ENCODE peak calls at places on chromosomes 6 and 20, in nine cellular contexts. D, V, W, N, A, C, Q, U and K are unnamed samples.

GRCh38 chr20:15446373-15446772 is 1109.0 kb upstream of the FLRT3 start:
- DNase-seq in D (no peak), V (no peak), W (no peak), N (peak), A (no peak), C (no peak), Q (no peak), U (peak), K (no peak)

GRCh38 chr20:57904706-57905105 is 194.9 kb upstream of the PMEPA1 start:
- DNase-seq in D (no peak), V (no peak), W (no peak), N (no peak), A (no peak), C (no peak), Q (no peak), U (no peak), K (no peak)

GRCh38 chr6:142680308-142680707 is 264.7 kb downstream of the HIVEP2 start:
- DNase-seq in D (no peak), V (no peak), W (no peak), N (no peak), A (no peak), C (no peak), Q (no peak), U (peak), K (no peak)

GRCh38 chr20:32538526-32538918 is 46.6 kb downstream of the NOL4L start:
- DNase-seq in D (no peak), V (no peak), W (no peak), N (no peak), A (no peak), C (no peak), Q (no peak), U (no peak), K (no peak)

GRCh38 chr6:151181701-151182367 is 57.9 kb upstream of the AKAP12 start:
- DNase-seq in D (no peak), V (no peak), W (no peak), N (no peak), A (no peak), C (no peak), Q (no peak), U (no peak), K (no peak)

GRCh38 chr20:24208652-24209051 is 220.1 kb upstream of the GGTLC1 start:
- DNase-seq in D (no peak), V (no peak), W (no peak), N (no peak), A (no peak), C (no peak), Q (peak), U (peak), K (no peak)

GRCh38 chr6:44771647-44772415 is 384.3 kb downstream of the CDC5L start:
- DNase-seq in D (no peak), V (no peak), W (no peak), N (no peak), A (no peak), C (no peak), Q (no peak), U (no peak), K (no peak)

GRCh38 chr6:117928833-117929232 is 21.8 kb downstream of the SLC35F1 start:
- DNase-seq in D (no peak), V (no peak), W (no peak), N (no peak), A (no peak), C (no peak), Q (no peak), U (no peak), K (no peak)

GRCh38 chr6:131282417-131282816 is 147.2 kb downstream of the AKAP7 start:
- DNase-seq in D (no peak), V (no peak), W (no peak), N (no peak), A (no peak), C (no peak), Q (no peak), U (no peak), K (no peak)

GRCh38 chr6:129575378-129576118 is 134.4 kb downstream of the ARHGAP18 start:
- DNase-seq in D (no peak), V (no peak), W (no peak), N (no peak), A (no peak), C (no peak), Q (peak), U (peak), K (no peak)

GRCh38 chr6:122043421-122043820 is 356.0 kb upstream of the HSF2 start:
- DNase-seq in D (no peak), V (no peak), W (no peak), N (no peak), A (no peak), C (no peak), Q (no peak), U (no peak), K (no peak)

GRCh38 chr6:6907286-6907685 is 200.5 kb upstream of the RREB1 start:
- DNase-seq in D (no peak), V (no peak), W (no peak), N (no peak), A (no peak), C (no peak), Q (no peak), U (no peak), K (no peak)

GRCh38 chr20:45611054-45611453 is 18.5 kb upstream of the WFDC10A start:
- DNase-seq in D (no peak), V (no peak), W (no peak), N (no peak), A (no peak), C (no peak), Q (no peak), U (peak), K (no peak)

DNA sequence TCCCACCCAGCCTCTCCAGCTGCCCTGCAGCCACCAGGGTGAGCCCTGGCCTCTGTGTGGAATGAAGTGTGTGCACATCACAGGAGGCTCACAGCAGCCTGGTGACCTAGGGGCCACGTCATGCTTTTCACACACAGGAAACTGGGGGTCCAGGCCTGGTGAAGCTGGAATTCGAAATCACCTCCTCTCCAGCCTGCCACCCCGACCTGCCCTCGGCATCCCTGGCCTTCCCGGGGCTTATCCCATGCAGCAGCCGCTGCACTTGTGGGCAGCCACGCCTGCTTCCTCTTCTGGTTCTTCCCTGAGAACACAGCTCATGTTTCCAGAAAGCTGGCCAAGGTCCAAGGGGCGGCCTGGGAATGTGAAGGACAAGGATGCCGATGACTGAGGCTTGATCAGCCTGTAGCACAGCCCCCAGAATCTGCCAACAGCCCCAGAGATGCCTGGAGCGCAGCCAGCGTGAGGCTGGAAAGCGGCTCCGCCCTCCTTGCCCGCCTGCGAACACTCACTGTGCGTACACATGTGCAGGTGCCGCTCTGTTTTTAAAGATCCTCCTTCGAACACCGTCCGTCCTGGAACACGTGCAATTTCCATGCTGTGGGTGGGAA is 4.2 kb upstream of the NTSR1 start:
- DNase-seq in D (no peak), V (peak), W (no peak), N (peak), A (no peak), C (peak), Q (peak), U (peak), K (no peak)
- TF ChIP-seq CTCF in D (no peak), V (peak), W (no peak), N (no peak), A (no peak), C (no peak), Q (no peak), U (no peak), K (no peak)

GRCh38 chr6:76684881-76685280 is 612.4 kb upstream of the IMPG1 start:
- DNase-seq in D (no peak), V (no peak), W (no peak), N (no peak), A (no peak), C (no peak), Q (peak), U (no peak), K (no peak)
- TF ChIP-seq CTCF in D (no peak), V (peak), W (no peak), N (no peak), A (no peak), C (no peak), Q (no peak), U (no peak), K (no peak)

GRCh38 chr6:127923135-127923534 is 22.3 kb upstream of the THEMIS start:
- DNase-seq in D (no peak), V (no peak), W (no peak), N (no peak), A (no peak), C (no peak), Q (no peak), U (no peak), K (no peak)
- TF ChIP-seq CTCF in D (no peak), V (no peak), W (no peak), N (no peak), A (no peak), C (no peak), Q (no peak), U (no peak), K (no peak)

GRCh38 chr20:62591122-62591468 is 51.2 kb upstream of the SLCO4A1 start:
- DNase-seq in D (no peak), V (no peak), W (no peak), N (no peak), A (no peak), C (no peak), Q (no peak), U (no peak), K (no peak)

GRCh38 chr20:62593616-62594015 is 48.7 kb upstream of the SLCO4A1 start:
- DNase-seq in D (no peak), V (no peak), W (no peak), N (no peak), A (no peak), C (no peak), Q (no peak), U (no peak), K (no peak)

GRCh38 chr20:62591591-62591990 is 50.7 kb upstream of the SLCO4A1 start:
- DNase-seq in D (no peak), V (no peak), W (no peak), N (no peak), A (no peak), C (no peak), Q (no peak), U (no peak), K (no peak)

GRCh38 chr20:62590301-62591121 is 51.8 kb upstream of the SLCO4A1 start:
- DNase-seq in D (no peak), V (peak), W (no peak), N (peak), A (no peak), C (no peak), Q (peak), U (peak), K (no peak)

DNA sequence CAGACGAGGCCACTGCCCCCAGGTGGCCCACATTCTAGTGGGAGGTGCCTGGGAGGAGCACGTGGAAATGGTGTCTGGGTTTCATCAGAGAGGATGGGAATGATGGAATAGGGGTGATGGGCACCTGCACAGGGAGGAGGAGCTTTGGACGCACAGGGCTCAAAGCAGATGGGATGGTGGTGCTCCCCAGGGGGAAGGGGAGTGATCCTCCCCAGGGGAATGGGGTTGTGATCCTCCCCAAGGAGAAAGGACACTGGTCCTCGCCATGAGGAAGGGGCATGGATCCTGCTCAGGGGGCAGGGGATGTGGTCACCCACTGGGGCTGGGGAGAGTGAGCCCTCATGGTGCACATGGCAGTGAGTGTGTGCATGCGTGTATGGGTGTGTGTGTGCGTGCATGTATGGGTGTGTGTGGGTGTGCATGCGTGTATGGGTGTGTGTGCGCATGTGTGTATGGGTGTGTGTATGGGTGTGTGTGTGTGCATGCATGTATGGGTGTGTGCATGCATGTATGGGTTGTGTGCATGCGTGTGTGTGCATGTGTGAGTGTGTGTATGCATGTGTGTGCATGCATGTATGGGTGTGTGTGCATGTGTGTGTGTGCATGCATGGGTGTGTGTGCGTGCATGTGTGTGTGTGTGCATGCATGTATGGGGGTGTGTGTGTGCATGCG is 49.7 kb upstream of the SLCO4A1 start:
- DNase-seq in D (no peak), V (no peak), W (no peak), N (no peak), A (no peak), C (no peak), Q (no peak), U (no peak), K (no peak)
- TF ChIP-seq CTCF in D (no peak), V (no peak), W (no peak), N (no peak), A (no peak), C (no peak), Q (no peak), U (no peak), K (no peak)

GRCh38 chr20:18016772-18017171 is 40.9 kb downstream of the OVOL2 start:
- DNase-seq in D (no peak), V (no peak), W (no peak), N (no peak), A (no peak), C (no peak), Q (no peak), U (no peak), K (no peak)

GRCh38 chr20:18018100-18018499 is 39.6 kb downstream of the OVOL2 start:
- DNase-seq in D (no peak), V (no peak), W (no peak), N (no peak), A (no peak), C (no peak), Q (no peak), U (no peak), K (no peak)

GRCh38 chr20:18024606-18025127 is 33.0 kb downstream of the OVOL2 start:
- DNase-seq in D (no peak), V (no peak), W (no peak), N (no peak), A (no peak), C (no peak), Q (no peak), U (no peak), K (no peak)

GRCh38 chr20:18020931-18021330 is 36.8 kb downstream of the OVOL2 start:
- DNase-seq in D (no peak), V (no peak), W (no peak), N (no peak), A (no peak), C (no peak), Q (no peak), U (no peak), K (no peak)

DNA sequence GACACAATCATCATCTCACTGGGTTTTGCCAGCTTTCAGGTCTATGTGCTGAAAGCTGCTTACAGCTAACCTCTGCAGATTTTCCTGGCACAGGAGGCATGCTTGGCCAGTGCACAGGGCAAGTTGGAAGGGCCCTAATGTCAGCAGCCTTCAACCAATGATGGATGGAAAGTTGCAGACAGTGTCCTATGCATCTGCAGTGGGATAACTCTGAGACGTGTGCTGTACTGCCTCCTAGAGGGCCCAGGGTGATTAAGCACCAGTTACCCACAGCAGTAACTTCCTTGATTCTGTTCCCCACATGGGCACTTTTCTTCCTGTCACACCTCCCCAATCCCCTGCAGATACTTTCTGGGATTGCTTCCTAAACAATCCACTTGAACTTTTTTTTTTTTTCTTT is 38.6 kb downstream of the OVOL2 start:
- DNase-seq in D (no peak), V (peak), W (no peak), N (no peak), A (no peak), C (no peak), Q (peak), U (peak), K (no peak)
- TF ChIP-seq CTCF in D (peak), V (no peak), W (no peak), N (no peak), A (peak), C (no peak), Q (peak), U (peak), K (no peak)

DNA sequence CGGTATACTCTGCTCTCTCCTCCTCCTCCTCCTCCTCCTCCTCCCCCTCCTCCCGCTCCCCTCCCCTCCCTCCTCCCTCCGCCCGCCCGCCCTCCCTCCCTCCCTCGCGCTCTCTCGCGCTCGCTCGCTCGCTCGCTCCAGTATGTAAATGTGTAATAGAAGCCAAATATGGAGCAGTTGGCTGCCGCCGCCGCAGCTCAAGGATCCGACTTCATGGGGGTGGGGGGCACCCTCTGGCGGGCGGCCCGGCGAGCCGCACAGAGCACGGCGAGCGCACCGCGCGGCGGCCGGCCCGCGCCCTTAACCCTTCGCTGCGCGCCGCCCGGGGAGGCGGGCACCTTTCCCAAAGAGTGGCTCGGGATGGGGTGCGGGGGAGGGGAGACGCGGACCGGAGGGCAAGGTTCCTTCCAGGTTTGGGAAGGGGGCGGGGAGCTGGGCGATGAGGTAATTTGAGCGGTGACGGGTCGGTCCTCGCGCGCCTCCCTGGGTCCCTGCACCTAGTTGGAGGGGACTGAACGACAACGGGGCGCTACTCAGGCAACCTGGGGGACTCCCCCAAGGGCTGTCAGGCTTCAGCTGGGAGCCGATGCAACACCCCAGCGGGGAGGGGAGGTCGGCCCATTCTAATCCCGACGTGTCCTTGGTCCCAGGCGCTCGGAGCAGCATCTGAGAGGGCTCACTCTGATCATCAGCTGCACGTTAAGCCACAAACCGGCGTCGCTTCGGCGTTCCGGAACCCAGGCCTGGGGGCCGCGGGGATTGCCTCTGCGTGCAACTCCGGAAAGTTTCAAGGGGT is 407 bp upstream of the ATXN1 start:
- DNase-seq in D (peak), V (no peak), W (peak), N (peak), A (peak), C (peak), Q (peak), U (peak), K (peak)
- TF ChIP-seq CTCF in D (peak), V (peak), W (no peak), N (peak), A (peak), C (no peak), Q (peak), U (no peak), K (no peak)

GRCh38 chr20:41572010-41572572 is 46.1 kb downstream of the CHD6 start:
- DNase-seq in D (no peak), V (no peak), W (no peak), N (no peak), A (no peak), C (no peak), Q (no peak), U (no peak), K (no peak)
- TF ChIP-seq CTCF in D (no peak), V (no peak), W (no peak), N (no peak), A (no peak), C (no peak), Q (no peak), U (no peak), K (no peak)